ENCODE peak calls at places on chromosomes 7 and 10, in seven cellular contexts. K, Z, G, L, J, T and I are unnamed samples.

GRCh38 chr10:106618611-106619010 is 545.9 kb downstream of the SORCS1 start:
- DNase-seq in Z (no peak), K (no peak), G (no peak), J (no peak), T (no peak), L (no peak), I (no peak)

GRCh38 chr10:33365871-33366411 is 31.5 kb upstream of the NRP1 start:
- DNase-seq in T (peak), L (no peak), K (no peak), Z (no peak), G (no peak), J (no peak), I (no peak)

GRCh38 chr7:29332027-29332806 is 137.6 kb downstream of the CHN2 start:
- DNase-seq in Z (no peak), J (no peak), G (no peak), T (no peak), K (no peak), L (peak), I (peak)

GRCh38 chr10:18960466-18961079 is 88.0 kb upstream of the MALRD1 start:
- DNase-seq in L (no peak), J (no peak), T (no peak), Z (no peak), K (no peak), G (no peak), I (no peak)

GRCh38 chr7:43824963-43825362 is 44.4 kb downstream of the MRPS24 start:
- DNase-seq in T (no peak), L (no peak), J (no peak), G (no peak), Z (no peak), K (no peak), I (no peak)

GRCh38 chr7:43693687-43694398 is 35.5 kb downstream of the COA1 start:
- DNase-seq in K (no peak), T (no peak), Z (no peak), L (no peak), J (no peak), G (no peak), I (no peak)

GRCh38 chr7:126806614-126807013 is 446.1 kb downstream of the GRM8 start:
- DNase-seq in J (no peak), L (no peak), Z (no peak), T (no peak), G (no peak), K (peak), I (no peak)

GRCh38 chr7:93601363-93601762 is 26.8 kb upstream of the CALCR start:
- DNase-seq in L (no peak), K (no peak), Z (no peak), T (no peak), G (no peak), J (no peak), I (no peak)

GRCh38 chr7:128752251-128752650 is 13.1 kb downstream of the CALU start:
- DNase-seq in T (no peak), K (no peak), J (no peak), L (no peak), G (no peak), Z (no peak), I (no peak)

GRCh38 chr10:35375091-35375765 is 38.9 kb downstream of the CCNY start:
- DNase-seq in L (no peak), J (no peak), Z (no peak), T (no peak), K (no peak), G (no peak), I (no peak)

GRCh38 chr10:21944727-21945386 is 58.7 kb downstream of the DNAJC1 start:
- DNase-seq in L (no peak), J (no peak), K (no peak), Z (no peak), G (no peak), T (no peak), I (no peak)

GRCh38 chr7:41943098-41943577 is 240.2 kb upstream of the INHBA start:
- DNase-seq in G (peak), T (peak), Z (peak), J (peak), K (peak), L (peak), I (peak)

GRCh38 chr7:26858735-26859134 is 5.7 kb downstream of the SKAP2 start:
- DNase-seq in J (no peak), G (no peak), Z (no peak), T (no peak), L (no peak), K (no peak), I (no peak)

GRCh38 chr7:155132431-155132830 is 62.3 kb downstream of the HTR5A start:
- DNase-seq in Z (no peak), L (no peak), G (no peak), K (no peak), T (no peak), J (no peak), I (no peak)

GRCh38 chr10:1517684-1518083 is 219.6 kb downstream of the ADARB2 start:
- DNase-seq in G (no peak), T (no peak), L (no peak), K (no peak), Z (no peak), J (no peak), I (no peak)

GRCh38 chr7:72538856-72539255 is 126.7 kb upstream of the CALN1 start:
- DNase-seq in L (no peak), Z (no peak), T (no peak), G (no peak), J (no peak), K (no peak), I (no peak)

GRCh38 chr7:105691692-105692564 is 110.6 kb upstream of the EFCAB10 start:
- DNase-seq in L (no peak), T (peak), K (peak), J (peak), G (peak), Z (peak), I (no peak)

GRCh38 chr7:140621326-140622035 is 19.1 kb downstream of the DENND2A start:
- DNase-seq in K (no peak), J (no peak), T (no peak), L (no peak), Z (no peak), G (no peak), I (no peak)

GRCh38 chr10:36464291-36464690 is 661.1 kb upstream of the ANKRD30A start:
- DNase-seq in G (no peak), J (no peak), L (no peak), K (no peak), Z (no peak), T (no peak), I (no peak)

GRCh38 chr10:123800821-123801220 is 90.8 kb downstream of the CPXM2 start:
- DNase-seq in G (no peak), Z (no peak), L (no peak), K (no peak), T (no peak), J (no peak), I (no peak)

GRCh38 chr7:27209933-27210440 is 10.1 kb upstream of the HOXA13 start:
- DNase-seq in J (peak), G (no peak), Z (no peak), L (no peak), T (no peak), K (no peak), I (no peak)